ENCODE peak calls at places on chromosomes 2 and 18, in eight cellular contexts. One of them, this sample, is unnamed.

GRCh38 chr2:40433739-40434138 is 18.2 kb downstream of the SLC8A1 start:
- DNase-seq in breast epithelium: no peak
- DNase-seq in endothelial cell of umbilical vein: no peak
- DNase-seq in HCT116: no peak
- DNase-seq in K562: no peak
- DNase-seq in H1: no peak
- DNase-seq in stomach: no peak
- DNase-seq in GM23338: no peak
- DNase-seq in this sample: no peak

GRCh38 chr2:172804423-172804822 is 68.8 kb downstream of the RAPGEF4 start:
- DNase-seq in H1: no peak
- DNase-seq in HCT116: no peak
- DNase-seq in GM23338: no peak
- DNase-seq in K562: no peak
- DNase-seq in stomach: no peak
- DNase-seq in breast epithelium: no peak
- DNase-seq in endothelial cell of umbilical vein: no peak
- DNase-seq in this sample: no peak

GRCh38 chr2:237964578-237965404 is 2.0 kb upstream of the UBE2F start:
- DNase-seq in stomach: no peak
- DNase-seq in endothelial cell of umbilical vein: no peak
- DNase-seq in H1: no peak
- DNase-seq in K562: peak; percentile 82
- DNase-seq in GM23338: no peak
- DNase-seq in HCT116: no peak
- DNase-seq in breast epithelium: no peak
- DNase-seq in this sample: no peak

GRCh38 chr2:2839393-2840096 is 508.5 kb upstream of the MYT1L start:
- DNase-seq in GM23338: no peak
- DNase-seq in H1: no peak
- DNase-seq in breast epithelium: peak; percentile 7
- DNase-seq in endothelial cell of umbilical vein: no peak
- DNase-seq in stomach: peak; percentile 20
- DNase-seq in HCT116: no peak
- DNase-seq in K562: no peak
- DNase-seq in this sample: no peak

GRCh38 chr2:209663149-209663548 is 108.5 kb upstream of the UNC80 start:
- DNase-seq in GM23338: no peak
- DNase-seq in HCT116: no peak
- DNase-seq in K562: no peak
- DNase-seq in endothelial cell of umbilical vein: peak; percentile 47
- DNase-seq in stomach: no peak
- DNase-seq in breast epithelium: no peak
- DNase-seq in H1: no peak
- DNase-seq in this sample: no peak

GRCh38 chr18:40695526-40695925 is 1259.5 kb upstream of the PIK3C3 start:
- DNase-seq in stomach: no peak
- DNase-seq in HCT116: no peak
- DNase-seq in breast epithelium: no peak
- DNase-seq in GM23338: no peak
- DNase-seq in K562: no peak
- DNase-seq in endothelial cell of umbilical vein: no peak
- DNase-seq in H1: no peak
- DNase-seq in this sample: no peak

GRCh38 chr2:207330912-207331311 is 165.2 kb upstream of the KLF7 start:
- DNase-seq in breast epithelium: no peak
- DNase-seq in HCT116: peak; percentile 94
- DNase-seq in H1: no peak
- DNase-seq in GM23338: no peak
- DNase-seq in K562: no peak
- DNase-seq in endothelial cell of umbilical vein: peak; percentile 93
- DNase-seq in stomach: peak; percentile 31
- DNase-seq in this sample: no peak

GRCh38 chr2:111522231-111522768 is 361.7 kb downstream of the ANAPC1 start:
- DNase-seq in breast epithelium: no peak
- DNase-seq in H1: no peak
- DNase-seq in GM23338: no peak
- DNase-seq in K562: no peak
- DNase-seq in HCT116: no peak
- DNase-seq in stomach: no peak
- DNase-seq in endothelial cell of umbilical vein: no peak
- DNase-seq in this sample: no peak

GRCh38 chr2:195304310-195304709 is 352.7 kb upstream of the SLC39A10 start:
- DNase-seq in HCT116: peak; percentile 19
- DNase-seq in K562: no peak
- DNase-seq in GM23338: peak; percentile 76
- DNase-seq in stomach: no peak
- DNase-seq in H1: peak; percentile 13
- DNase-seq in breast epithelium: no peak
- DNase-seq in endothelial cell of umbilical vein: peak; percentile 6
- DNase-seq in this sample: no peak

GRCh38 chr2:154600931-154601494 is 97.5 kb upstream of the KCNJ3 start:
- DNase-seq in H1: no peak
- DNase-seq in GM23338: no peak
- DNase-seq in breast epithelium: no peak
- DNase-seq in stomach: no peak
- DNase-seq in HCT116: no peak
- DNase-seq in endothelial cell of umbilical vein: no peak
- DNase-seq in K562: no peak
- DNase-seq in this sample: no peak
- TF ChIP-seq POLR2AphosphoS5 in H1: no peak
- TF ChIP-seq POLR2AphosphoS5 in GM23338: no peak
- TF ChIP-seq POLR2AphosphoS5 in breast epithelium: no peak
- TF ChIP-seq POLR2AphosphoS5 in stomach: no peak
- TF ChIP-seq POLR2AphosphoS5 in HCT116: no peak
- TF ChIP-seq POLR2AphosphoS5 in endothelial cell of umbilical vein: no peak
- TF ChIP-seq POLR2AphosphoS5 in K562: no peak
- TF ChIP-seq POLR2AphosphoS5 in this sample: no peak

GRCh38 chr2:241907171-241907570 is 37.6 kb downstream of the RTP5 start:
- DNase-seq in GM23338: no peak
- DNase-seq in breast epithelium: no peak
- DNase-seq in stomach: peak; percentile 20
- DNase-seq in K562: no peak
- DNase-seq in HCT116: no peak
- DNase-seq in H1: no peak
- DNase-seq in endothelial cell of umbilical vein: no peak
- DNase-seq in this sample: no peak
- TF ChIP-seq POLR2AphosphoS5 in GM23338: no peak
- TF ChIP-seq POLR2AphosphoS5 in breast epithelium: no peak
- TF ChIP-seq POLR2AphosphoS5 in stomach: no peak
- TF ChIP-seq POLR2AphosphoS5 in K562: no peak
- TF ChIP-seq POLR2AphosphoS5 in HCT116: no peak
- TF ChIP-seq POLR2AphosphoS5 in H1: no peak
- TF ChIP-seq POLR2AphosphoS5 in endothelial cell of umbilical vein: no peak
- TF ChIP-seq POLR2AphosphoS5 in this sample: no peak

DNA sequence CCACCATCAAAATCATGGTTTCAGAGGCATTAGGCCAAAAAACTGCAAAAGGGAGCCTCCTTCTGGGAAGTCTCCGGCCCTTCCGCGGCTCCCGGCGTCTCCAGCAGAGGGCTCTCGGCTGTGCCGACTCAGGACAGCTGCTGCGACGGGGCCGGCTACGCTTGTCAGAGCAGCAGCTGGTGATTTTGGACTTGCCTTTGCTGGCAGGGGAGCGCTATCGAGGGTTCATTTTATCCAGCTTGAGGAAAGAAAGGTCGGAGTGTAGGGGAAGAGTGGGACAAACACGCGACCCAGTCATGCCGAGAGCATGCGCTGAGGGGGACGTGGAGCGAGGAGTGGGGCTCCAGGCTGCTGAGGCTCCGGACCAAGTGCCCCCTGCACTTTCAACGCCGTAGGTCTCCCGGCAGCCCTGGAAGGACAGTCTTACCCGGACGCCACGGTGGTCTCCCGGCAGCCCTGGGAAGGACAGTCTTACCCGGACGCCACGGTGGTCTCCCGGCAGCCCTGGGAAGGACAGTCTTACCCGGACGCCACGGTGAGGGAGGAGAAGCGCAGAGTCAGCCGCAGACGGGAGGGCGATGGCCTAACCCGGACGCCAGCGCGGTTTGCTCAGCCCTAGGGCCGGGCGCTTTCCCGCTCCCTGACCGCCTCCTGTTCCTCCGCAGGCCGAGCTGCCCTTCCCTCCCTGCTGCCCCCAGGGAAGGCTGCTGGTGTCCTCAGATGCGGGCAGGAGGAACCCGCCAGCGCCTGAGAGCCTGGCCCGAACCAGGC is 21.7 kb downstream of the DDX18 start:
- DNase-seq in K562: peak; percentile 42
- DNase-seq in stomach: peak; percentile 76
- DNase-seq in HCT116: no peak
- DNase-seq in GM23338: peak; percentile 93
- DNase-seq in H1: no peak
- DNase-seq in breast epithelium: peak; percentile 49
- DNase-seq in endothelial cell of umbilical vein: peak; percentile 74
- DNase-seq in this sample: peak; percentile 69
- TF ChIP-seq POLR2AphosphoS5 in K562: no peak
- TF ChIP-seq POLR2AphosphoS5 in stomach: no peak
- TF ChIP-seq POLR2AphosphoS5 in HCT116: no peak
- TF ChIP-seq POLR2AphosphoS5 in GM23338: no peak
- TF ChIP-seq POLR2AphosphoS5 in H1: no peak
- TF ChIP-seq POLR2AphosphoS5 in breast epithelium: no peak
- TF ChIP-seq POLR2AphosphoS5 in endothelial cell of umbilical vein: no peak
- TF ChIP-seq POLR2AphosphoS5 in this sample: no peak

DNA sequence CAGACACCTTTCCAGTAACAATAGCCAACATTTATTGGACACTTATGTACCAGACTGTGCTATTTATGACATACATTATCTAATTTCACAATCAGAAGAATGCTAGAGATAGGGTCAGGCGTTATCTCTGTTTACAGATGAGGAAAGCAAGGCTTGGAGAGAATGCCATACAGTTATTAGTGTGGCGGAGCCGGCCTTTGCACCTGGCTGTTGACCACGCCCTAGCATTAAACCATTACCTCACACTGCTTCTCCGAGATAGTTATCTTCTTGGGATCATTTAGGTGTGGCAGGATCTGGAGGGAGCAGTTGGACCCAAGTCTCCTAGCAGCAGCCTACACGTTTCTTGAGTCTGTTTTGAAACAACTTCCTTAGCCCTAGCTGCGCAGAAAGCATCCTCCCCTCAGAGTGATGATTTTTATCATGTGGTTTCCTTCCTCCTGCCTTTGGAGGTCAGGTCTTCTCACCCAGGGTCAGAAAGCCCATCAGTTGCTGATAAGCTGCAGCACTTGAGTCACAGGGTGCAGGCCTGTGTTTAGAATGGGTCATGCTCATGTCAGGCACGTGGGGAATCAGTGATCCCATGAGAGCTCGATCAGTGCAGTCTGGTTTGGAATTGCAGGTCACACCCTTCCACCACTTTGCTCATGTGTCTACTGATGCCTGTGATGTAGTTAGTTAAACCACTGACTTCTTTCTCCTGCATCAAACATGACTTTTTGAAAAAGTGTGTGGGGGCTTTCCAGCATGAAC is 118.2 kb downstream of the SPTBN1 start:
- DNase-seq in GM23338: no peak
- DNase-seq in K562: peak; percentile 61
- DNase-seq in endothelial cell of umbilical vein: peak; percentile 58
- DNase-seq in H1: no peak
- DNase-seq in HCT116: no peak
- DNase-seq in breast epithelium: no peak
- DNase-seq in stomach: peak; percentile 47
- DNase-seq in this sample: no peak
- TF ChIP-seq POLR2AphosphoS5 in GM23338: no peak
- TF ChIP-seq POLR2AphosphoS5 in K562: no peak
- TF ChIP-seq POLR2AphosphoS5 in endothelial cell of umbilical vein: peak; percentile 83
- TF ChIP-seq POLR2AphosphoS5 in H1: no peak
- TF ChIP-seq POLR2AphosphoS5 in HCT116: no peak
- TF ChIP-seq POLR2AphosphoS5 in breast epithelium: no peak
- TF ChIP-seq POLR2AphosphoS5 in stomach: no peak
- TF ChIP-seq POLR2AphosphoS5 in this sample: peak; percentile 28

DNA sequence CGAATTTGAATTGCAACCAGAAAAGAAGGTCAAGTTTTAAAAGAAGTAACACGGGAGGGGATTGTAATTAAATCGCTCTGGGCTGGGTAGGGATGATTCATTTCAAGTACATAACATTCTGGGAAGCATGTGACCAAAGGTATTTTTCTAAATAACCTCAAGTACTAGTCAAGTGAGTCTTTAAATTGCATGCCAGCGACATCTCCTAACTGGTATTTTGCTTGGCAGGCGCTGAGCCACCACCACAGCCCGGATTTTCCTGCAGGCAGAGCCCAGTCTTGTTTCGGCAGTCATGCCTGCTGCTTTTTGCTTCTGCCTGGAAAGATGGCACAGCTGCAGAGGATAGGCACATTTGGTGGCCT is 33.7 kb upstream of the NPAS2 start:
- DNase-seq in endothelial cell of umbilical vein: peak; percentile 75
- DNase-seq in K562: no peak
- DNase-seq in HCT116: no peak
- DNase-seq in stomach: peak; percentile 40
- DNase-seq in breast epithelium: peak; percentile 91
- DNase-seq in GM23338: no peak
- DNase-seq in H1: no peak
- DNase-seq in this sample: no peak
- TF ChIP-seq POLR2AphosphoS5 in endothelial cell of umbilical vein: no peak
- TF ChIP-seq POLR2AphosphoS5 in K562: no peak
- TF ChIP-seq POLR2AphosphoS5 in HCT116: no peak
- TF ChIP-seq POLR2AphosphoS5 in stomach: no peak
- TF ChIP-seq POLR2AphosphoS5 in breast epithelium: peak; percentile 75
- TF ChIP-seq POLR2AphosphoS5 in GM23338: no peak
- TF ChIP-seq POLR2AphosphoS5 in H1: no peak
- TF ChIP-seq POLR2AphosphoS5 in this sample: no peak

GRCh38 chr2:120283649-120284048 is 31.0 kb downstream of the RALB start:
- DNase-seq in endothelial cell of umbilical vein: no peak
- DNase-seq in stomach: no peak
- DNase-seq in GM23338: peak; percentile 88
- DNase-seq in HCT116: no peak
- DNase-seq in H1: no peak
- DNase-seq in breast epithelium: no peak
- DNase-seq in K562: no peak
- DNase-seq in this sample: no peak
- TF ChIP-seq POLR2AphosphoS5 in endothelial cell of umbilical vein: no peak
- TF ChIP-seq POLR2AphosphoS5 in stomach: no peak
- TF ChIP-seq POLR2AphosphoS5 in GM23338: no peak
- TF ChIP-seq POLR2AphosphoS5 in HCT116: no peak
- TF ChIP-seq POLR2AphosphoS5 in H1: no peak
- TF ChIP-seq POLR2AphosphoS5 in breast epithelium: no peak
- TF ChIP-seq POLR2AphosphoS5 in K562: no peak
- TF ChIP-seq POLR2AphosphoS5 in this sample: no peak

This sample was measured in GM12891.